ENCODE peak calls at places on chromosomes 4 and X, in six cellular contexts. A is A549, R is endothelial cell of umbilical vein, S is H1, E is K562, C is HepG2. U is an unnamed sample.
A peak's percentile ranks its signal among the peaks of the same experiment; 100 is the strongest.

GRCh38 chr4:155758500-155759371 is at the start of gene GUCY1B1:
- DNase-seq in C (no peak), E (peak; percentile 43), R (peak; percentile 95), S (peak; percentile 89), A (peak; percentile 86), U (peak; percentile 95)

GRCh38 chr4:85495621-85496020 is 20.7 kb downstream of the ARHGAP24 start:
- DNase-seq in A (no peak), R (no peak), E (no peak), C (no peak), S (no peak), U (no peak)

GRCh38 chrX:997631-998137 is 214.8 kb downstream of the CRLF2 start:
- DNase-seq in R (no peak), S (peak; percentile 64), C (no peak), E (no peak), A (no peak), U (peak; percentile 64)

GRCh38 chr4:87669373-87669772 is 19.3 kb downstream of the DMP1 start:
- DNase-seq in S (no peak), E (no peak), R (no peak), A (no peak), C (no peak), U (no peak)

GRCh38 chr4:113636877-113637276 is 124.7 kb downstream of the CAMK2D start:
- DNase-seq in S (no peak), R (no peak), C (no peak), A (no peak), E (peak; percentile 19), U (no peak)

GRCh38 chr4:148216866-148217814 is 225.1 kb downstream of the NR3C2 start:
- DNase-seq in S (no peak), A (no peak), R (peak; percentile 20), C (no peak), E (no peak), U (no peak)

GRCh38 chr4:74038161-74039064 is at the start of gene CXCL3:
- DNase-seq in R (peak; percentile 67), S (peak; percentile 88), E (peak; percentile 85), A (peak; percentile 72), C (no peak), U (peak; percentile 86)

GRCh38 chr4:48033825-48034413 is 17.3 kb downstream of the NIPAL1 start:
- DNase-seq in R (peak; percentile 53), S (peak; percentile 63), C (peak; percentile 28), E (peak; percentile 32), A (peak; percentile 18), U (peak; percentile 54)

GRCh38 chrX:105460366-105460765 is 239.9 kb upstream of the TEX13A start:
- DNase-seq in R (no peak), S (no peak), E (no peak), A (no peak), C (no peak), U (no peak)

GRCh38 chrX:154738013-154738738 is 12.7 kb downstream of the GAB3 start:
- DNase-seq in S (no peak), C (no peak), R (peak; percentile 87), A (no peak), E (peak; percentile 29), U (no peak)

GRCh38 chr4:105555409-105555808 is 3.0 kb downstream of the ARHGEF38 start:
- DNase-seq in S (peak; percentile 41), C (no peak), R (no peak), A (no peak), E (no peak), U (peak; percentile 30)

GRCh38 chr4:105548483-105548882 is 3.9 kb upstream of the ARHGEF38 start:
- DNase-seq in R (no peak), E (no peak), A (peak; percentile 6), C (no peak), S (no peak), U (no peak)

GRCh38 chr4:105556175-105556574 is 3.8 kb downstream of the ARHGEF38 start:
- DNase-seq in C (no peak), S (no peak), R (no peak), E (no peak), A (no peak), U (no peak)

GRCh38 chr4:105550641-105551040 is 1.8 kb upstream of the ARHGEF38 start:
- DNase-seq in R (no peak), A (peak; percentile 17), E (no peak), S (no peak), C (no peak), U (no peak)

GRCh38 chr4:105551968-105552746 is at the start of gene ARHGEF38:
- DNase-seq in C (no peak), R (no peak), E (no peak), S (no peak), A (peak; percentile 10), U (peak; percentile 12)
- TF ChIP-seq JUN in C (no peak), R (no peak), E (no peak), S (no peak), A (no peak), U (no peak)

GRCh38 chr4:110821186-110821585 is 198.3 kb upstream of the PITX2 start:
- DNase-seq in A (no peak), R (no peak), C (no peak), S (no peak), E (no peak), U (no peak)

GRCh38 chr4:110826656-110827055 is 203.8 kb upstream of the PITX2 start:
- DNase-seq in C (no peak), A (no peak), E (no peak), S (no peak), R (no peak), U (no peak)

GRCh38 chr4:110824344-110824743 is 201.5 kb upstream of the PITX2 start:
- DNase-seq in C (no peak), R (no peak), S (no peak), E (no peak), A (no peak), U (no peak)

DNA sequence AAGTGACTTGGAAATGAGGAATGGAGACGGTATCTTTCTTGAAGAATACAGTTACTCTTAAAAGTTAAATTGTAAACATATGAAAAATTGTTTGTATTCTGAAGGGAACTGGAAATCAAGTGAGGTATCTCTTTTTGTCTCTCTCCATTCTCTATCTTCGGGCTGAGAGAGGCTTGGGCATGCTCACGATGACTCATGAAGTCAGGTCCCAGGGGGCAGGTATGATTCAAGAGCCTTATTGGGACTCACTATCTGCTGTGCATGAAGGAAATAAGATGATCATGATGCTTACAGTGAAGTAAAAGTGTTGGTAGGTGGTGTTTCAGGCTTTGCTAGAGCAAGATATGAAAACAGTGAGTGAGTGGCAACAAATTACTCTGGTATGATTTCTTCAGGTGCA is 200.4 kb upstream of the PITX2 start:
- DNase-seq in E (no peak), S (no peak), A (no peak), R (no peak), C (no peak), U (no peak)
- TF ChIP-seq JUN in E (no peak), S (no peak), A (no peak), R (no peak), C (no peak), U (no peak)

GRCh38 chr4:1009647-1010521 is 1.5 kb upstream of the FGFRL1 start:
- DNase-seq in C (no peak), A (peak; percentile 49), R (peak; percentile 39), E (peak; percentile 88), S (peak; percentile 84), U (peak; percentile 60)
- TF ChIP-seq JUN in C (no peak), A (no peak), R (no peak), E (no peak), S (no peak), U (no peak)

DNA sequence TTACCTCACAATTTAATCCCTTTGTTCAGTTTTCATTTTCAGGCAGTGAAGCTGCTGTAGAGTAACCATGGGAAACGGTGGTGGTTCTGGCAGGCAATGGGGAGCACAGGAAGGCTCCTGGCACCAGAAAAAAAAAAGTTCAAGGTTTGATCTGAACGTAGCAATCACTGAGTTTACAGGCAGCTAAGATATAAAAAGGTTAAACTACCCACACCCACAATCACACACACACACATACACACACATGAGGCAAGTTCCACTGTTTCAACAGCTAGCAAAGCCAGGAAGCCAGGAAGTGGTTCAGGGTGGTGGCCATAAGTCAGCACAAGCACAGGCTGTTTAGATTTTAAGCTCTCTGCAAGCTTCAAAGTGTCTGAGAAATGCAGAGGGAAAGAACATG is at the start of gene SULT1B1:
- DNase-seq in C (no peak), A (no peak), R (peak; percentile 89), E (no peak), S (no peak), U (no peak)
- TF ChIP-seq JUN in C (no peak), A (no peak), R (no peak), E (no peak), S (no peak), U (no peak)

DNA sequence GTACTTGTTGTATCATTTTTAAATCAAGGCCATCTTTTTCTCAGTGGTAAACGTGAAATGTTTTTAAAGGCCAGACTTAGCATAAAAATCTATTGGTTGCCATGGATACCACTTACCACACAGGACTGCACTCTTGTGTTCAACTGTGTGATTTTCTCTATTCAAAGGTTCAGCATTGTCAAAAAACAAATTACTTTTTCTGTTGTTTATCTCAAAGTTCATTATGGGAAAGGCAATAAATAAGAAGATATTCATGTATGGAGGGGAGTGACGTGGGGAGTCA is 231.0 kb upstream of the GATB start:
- DNase-seq in A (no peak), E (no peak), R (no peak), C (no peak), S (no peak), U (no peak)
- TF ChIP-seq JUN in A (no peak), E (no peak), R (no peak), C (no peak), S (no peak), U (no peak)

DNA sequence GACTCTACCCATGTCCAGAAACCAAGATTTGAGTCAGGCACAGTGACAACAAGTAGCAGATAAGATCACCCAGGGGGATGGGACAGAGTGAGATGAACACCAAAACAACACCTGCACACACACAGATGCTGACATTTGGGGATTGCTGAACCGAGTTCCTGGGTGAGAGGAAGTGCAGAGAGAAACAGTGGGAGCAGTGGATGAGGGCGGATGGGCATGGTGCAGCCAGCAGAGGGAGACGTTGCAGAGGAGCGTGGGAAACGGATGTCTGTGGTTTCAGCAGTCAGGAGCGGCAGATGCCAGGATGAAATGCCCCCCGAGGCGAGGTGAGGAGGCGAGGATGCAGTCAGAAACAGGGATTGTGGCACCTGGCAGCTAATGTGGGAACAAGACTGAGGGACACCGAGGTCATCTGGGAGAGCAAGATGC is 78.6 kb upstream of the STS start:
- DNase-seq in E (no peak), R (peak; percentile 10), A (no peak), C (no peak), S (peak; percentile 59), U (peak; percentile 54)
- TF ChIP-seq JUN in E (no peak), R (no peak), A (no peak), C (no peak), S (no peak), U (no peak)